ENCODE peak calls at places on chromosome 14, in five cellular contexts. V, Y, M, U and T are unnamed samples.

GRCh38 chr14:26401170-26401968 is 196.5 kb downstream of the NOVA1 start:
- DNase-seq in V (no peak), Y (no peak), M (no peak), U (no peak), T (no peak)

GRCh38 chr14:91996951-91997371 is 42.9 kb downstream of the TRIP11 start:
- DNase-seq in V (peak), Y (peak), M (peak), U (peak), T (no peak)

GRCh38 chr14:95471526-95472304 is 44.7 kb downstream of the SYNE3 start:
- DNase-seq in V (no peak), Y (no peak), M (no peak), U (no peak), T (no peak)

GRCh38 chr14:52878469-52878868 is 72.4 kb downstream of the FERMT2 start:
- DNase-seq in V (no peak), Y (no peak), M (no peak), U (no peak), T (no peak)

GRCh38 chr14:87065366-87065765 is 927.6 kb downstream of the GALC start:
- DNase-seq in V (no peak), Y (no peak), M (no peak), U (no peak), T (no peak)

GRCh38 chr14:51073751-51074150 is 21.2 kb downstream of the TRIM9 start:
- DNase-seq in V (no peak), Y (no peak), M (no peak), U (no peak), T (no peak)

GRCh38 chr14:32813401-32813800 is 125.3 kb upstream of the NPAS3 start:
- DNase-seq in V (no peak), Y (no peak), M (no peak), U (peak), T (no peak)

GRCh38 chr14:68235011-68235410 is 415.4 kb downstream of the RAD51B start:
- DNase-seq in V (no peak), Y (no peak), M (no peak), U (no peak), T (no peak)

GRCh38 chr14:64734990-64735389 is 30.8 kb downstream of the PLEKHG3 start:
- DNase-seq in V (no peak), Y (no peak), M (no peak), U (no peak), T (no peak)

GRCh38 chr14:91249841-91250616 is 5.5 kb upstream of the GPR68 start:
- DNase-seq in V (peak), Y (no peak), M (peak), U (no peak), T (peak)

GRCh38 chr14:26794731-26795130 is 196.9 kb upstream of the NOVA1 start:
- DNase-seq in V (no peak), Y (no peak), M (no peak), U (no peak), T (no peak)

GRCh38 chr14:91501951-91502930 is 7.9 kb downstream of the PPP4R3A start:
- DNase-seq in V (no peak), Y (no peak), M (no peak), U (no peak), T (no peak)

GRCh38 chr14:36591482-36591881 is 9.1 kb upstream of the NKX2-8 start:
- DNase-seq in V (no peak), Y (no peak), M (no peak), U (no peak), T (no peak)

GRCh38 chr14:35347323-35348043 is 55.3 kb downstream of the PSMA6 start:
- DNase-seq in V (peak), Y (no peak), M (peak), U (peak), T (peak)

GRCh38 chr14:64683264-64683663 is 21.0 kb upstream of the PLEKHG3 start:
- DNase-seq in V (peak), Y (no peak), M (no peak), U (no peak), T (no peak)

GRCh38 chr14:75822522-75823288 is 159.1 kb downstream of the TGFB3 start:
- DNase-seq in V (no peak), Y (peak), M (no peak), U (no peak), T (no peak)

GRCh38 chr14:97282210-97282609 is 485.0 kb downstream of the VRK1 start:
- DNase-seq in V (no peak), Y (no peak), M (no peak), U (no peak), T (no peak)

GRCh38 chr14:106821119-106821518 is 1294.7 kb downstream of the TMEM121 start:
- DNase-seq in V (no peak), Y (no peak), M (no peak), U (no peak), T (no peak)

GRCh38 chr14:20413785-20414117 is 450 bp upstream of the TEP1 start:
- DNase-seq in V (no peak), Y (no peak), M (no peak), U (peak), T (peak)

GRCh38 chr14:62894736-62895135 is 150.5 kb downstream of the KCNH5 start:
- DNase-seq in V (no peak), Y (no peak), M (no peak), U (no peak), T (no peak)

GRCh38 chr14:61140872-61141271 is 140.3 kb downstream of the TMEM30B start:
- DNase-seq in V (no peak), Y (peak), M (no peak), U (no peak), T (no peak)

GRCh38 chr14:61568572-61569011 is 126.7 kb upstream of the HIF1A start:
- DNase-seq in V (no peak), Y (no peak), M (no peak), U (peak), T (peak)

GRCh38 chr14:30988509-30988908 is 36.9 kb upstream of the AP4S1 start:
- DNase-seq in V (peak), Y (no peak), M (no peak), U (no peak), T (no peak)

DNA sequence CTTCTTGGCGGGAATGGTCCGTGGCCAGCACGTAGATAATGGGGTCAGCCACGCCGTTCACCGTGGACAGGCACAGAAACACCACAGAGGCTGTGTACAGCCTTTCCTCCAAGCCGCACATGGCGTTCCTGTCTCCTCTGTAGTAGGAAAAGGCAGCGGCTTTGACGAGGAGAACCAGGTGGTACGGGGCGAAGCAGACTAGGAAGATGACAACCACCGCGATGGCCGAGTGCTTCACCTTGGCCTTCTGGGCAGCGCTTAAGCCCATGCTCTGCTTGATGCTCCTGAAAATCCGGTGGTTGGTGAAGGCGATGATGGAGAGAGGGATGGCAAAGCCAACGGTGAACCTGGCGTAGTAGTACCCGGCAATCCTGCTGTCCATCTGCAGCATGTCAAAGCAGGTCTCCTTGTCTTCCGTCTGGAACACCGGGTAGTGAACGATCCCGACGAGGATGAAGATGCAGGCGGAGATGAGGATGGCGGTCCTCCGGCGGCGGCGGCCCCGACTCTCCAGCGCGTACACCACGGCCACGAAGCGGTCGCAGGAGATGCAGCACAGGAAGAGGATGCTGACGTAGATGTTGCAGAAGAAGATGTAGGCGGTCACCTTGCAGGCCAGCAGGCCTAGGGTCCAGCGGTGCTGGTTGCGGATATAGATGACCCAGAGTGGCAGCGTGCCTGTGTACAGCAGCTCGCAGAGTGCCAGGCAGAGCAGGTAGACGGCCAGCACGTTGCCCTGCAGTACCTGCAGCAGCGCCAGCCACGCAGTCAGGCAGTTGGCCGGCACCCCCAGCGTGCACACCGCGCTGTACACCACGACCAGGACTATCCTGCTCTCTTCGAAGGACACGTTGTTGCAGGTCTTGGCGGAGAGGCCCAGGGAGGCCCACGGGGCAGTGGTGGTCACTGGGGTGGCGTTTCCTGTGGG is 13.8 kb downstream of the GPR132 start:
- DNase-seq in V (no peak), Y (no peak), M (peak), U (no peak), T (no peak)
- TF ChIP-seq POLR2AphosphoS5 in V (no peak), Y (no peak), M (no peak), U (no peak), T (no peak)

DNA sequence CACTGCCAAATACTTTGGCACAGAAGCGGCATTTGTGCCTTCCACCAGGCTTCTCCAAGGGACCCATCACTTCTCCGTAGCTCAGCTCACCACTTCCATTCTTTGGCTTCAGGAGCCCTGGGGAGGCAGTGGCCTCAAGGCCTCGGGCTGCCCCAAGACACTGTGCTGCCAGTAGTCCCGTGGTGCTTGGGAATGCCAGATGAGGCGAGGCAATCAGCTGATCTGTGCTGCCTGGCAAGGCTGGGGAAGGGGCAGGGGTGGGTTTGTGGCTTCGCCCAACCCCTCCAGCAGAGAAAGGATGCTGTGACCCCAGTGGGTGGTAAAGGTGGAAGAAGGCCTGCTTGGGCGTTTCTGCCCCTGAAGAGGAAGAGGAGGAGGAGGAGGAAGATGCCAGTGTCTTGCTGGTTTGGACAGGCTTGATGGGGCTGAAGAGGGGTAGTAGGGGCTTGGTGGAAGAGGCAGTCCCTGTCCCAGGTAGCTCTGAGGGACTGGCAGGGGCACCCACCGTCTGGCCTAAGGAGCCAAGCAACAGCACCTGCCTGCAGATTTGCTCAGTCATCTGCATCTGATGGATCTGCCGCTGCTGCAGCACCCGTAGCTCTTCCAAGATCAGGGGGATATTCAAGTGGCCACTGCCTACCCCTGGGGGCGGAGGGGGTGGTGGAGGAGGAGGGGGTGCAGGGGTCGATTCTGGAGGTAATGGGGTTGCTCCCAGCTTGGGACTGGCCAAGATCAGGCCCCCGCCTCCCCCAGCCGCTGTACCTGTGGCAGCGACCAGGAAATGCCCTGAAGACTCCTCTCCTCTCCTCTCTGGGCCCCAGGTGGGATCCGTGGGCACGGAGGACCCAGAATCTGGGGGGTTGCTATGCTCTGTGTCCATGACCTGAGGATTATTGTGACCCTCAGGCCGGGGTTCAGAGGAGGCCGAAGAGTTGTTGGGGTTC is 1.3 kb downstream of the SALL2 start:
- DNase-seq in V (no peak), Y (no peak), M (no peak), U (no peak), T (no peak)
- H3K4me3 ChIP-seq in V (no peak), Y (no peak), M (peak), U (peak), T (peak)

GRCh38 chr14:104753528-104754212 is 723 bp downstream of the SIVA1 start:
- DNase-seq in V (no peak), Y (no peak), M (no peak), U (peak), T (peak)

GRCh38 chr14:104751539-104752337 is 1.2 kb upstream of the SIVA1 start:
- DNase-seq in V (no peak), Y (no peak), M (peak), U (no peak), T (no peak)

GRCh38 chr14:104752735-104753527 is at the start of gene SIVA1:
- DNase-seq in V (peak), Y (peak), M (peak), U (peak), T (peak)

GRCh38 chr14:104750658-104751057 is 2.3 kb upstream of the SIVA1 start:
- DNase-seq in V (peak), Y (no peak), M (no peak), U (no peak), T (no peak)

GRCh38 chr14:104752338-104752734 is 611 bp upstream of the SIVA1 start:
- DNase-seq in V (no peak), Y (no peak), M (no peak), U (no peak), T (no peak)
- TF ChIP-seq POLR2AphosphoS5 in V (no peak), Y (peak), M (peak), U (no peak), T (no peak)

GRCh38 chr14:100374270-100374669 is 51.1 kb downstream of the SLC25A47 start:
- DNase-seq in V (no peak), Y (no peak), M (no peak), U (no peak), T (no peak)
- H3K4me3 ChIP-seq in V (no peak), Y (no peak), M (peak), U (peak), T (no peak)

GRCh38 chr14:103880334-103880985 is 33.1 kb upstream of the PPP1R13B start:
- DNase-seq in V (no peak), Y (no peak), M (peak), U (no peak), T (peak)
- TF ChIP-seq POLR2AphosphoS5 in V (peak), Y (no peak), M (no peak), U (no peak), T (no peak)

GRCh38 chr14:93150227-93151206 is 34.2 kb downstream of the MOAP1 start:
- DNase-seq in V (peak), Y (no peak), M (no peak), U (no peak), T (peak)
- H3K4me3 ChIP-seq in V (peak), Y (no peak), M (no peak), U (no peak), T (no peak)

GRCh38 chr14:77800814-77801213 is 905 bp downstream of the ADCK1 start:
- DNase-seq in V (no peak), Y (no peak), M (no peak), U (no peak), T (no peak)
- TF ChIP-seq POLR2AphosphoS5 in V (no peak), Y (no peak), M (no peak), U (no peak), T (no peak)